ENCODE peak calls at places on chromosome 20, in nine cellular contexts. One of them, this sample, is unnamed.

GRCh38 chr20:63457737-63458136 is 14.7 kb downstream of the KCNQ2 start:
- DNase-seq in endothelial cell of umbilical vein: no peak
- DNase-seq in ovary: no peak
- DNase-seq in tibial nerve: no peak
- DNase-seq in HCT116: no peak
- DNase-seq in breast epithelium: peak; percentile 26
- DNase-seq in prostate gland: no peak
- DNase-seq in Peyer's patch: no peak
- DNase-seq in body of pancreas: no peak
- DNase-seq in this sample: no peak

GRCh38 chr20:18632196-18632789 is 44.4 kb downstream of the DTD1 start:
- DNase-seq in breast epithelium: peak; percentile 20
- DNase-seq in body of pancreas: peak; percentile 51
- DNase-seq in endothelial cell of umbilical vein: peak; percentile 49
- DNase-seq in ovary: peak; percentile 59
- DNase-seq in HCT116: peak; percentile 34
- DNase-seq in Peyer's patch: peak; percentile 63
- DNase-seq in prostate gland: peak; percentile 39
- DNase-seq in tibial nerve: peak; percentile 17
- DNase-seq in this sample: no peak

GRCh38 chr20:49880177-49880576 is 35.2 kb downstream of the SPATA2 start:
- DNase-seq in body of pancreas: no peak
- DNase-seq in ovary: no peak
- DNase-seq in endothelial cell of umbilical vein: no peak
- DNase-seq in breast epithelium: no peak
- DNase-seq in tibial nerve: no peak
- DNase-seq in prostate gland: peak; percentile 72
- DNase-seq in Peyer's patch: no peak
- DNase-seq in HCT116: no peak
- DNase-seq in this sample: no peak

GRCh38 chr20:23200413-23200812 is 114.3 kb upstream of the CD93 start:
- DNase-seq in breast epithelium: no peak
- DNase-seq in HCT116: no peak
- DNase-seq in tibial nerve: no peak
- DNase-seq in body of pancreas: no peak
- DNase-seq in ovary: no peak
- DNase-seq in prostate gland: no peak
- DNase-seq in endothelial cell of umbilical vein: no peak
- DNase-seq in Peyer's patch: no peak
- DNase-seq in this sample: no peak

GRCh38 chr20:45946149-45946970 is 11.9 kb downstream of the PCIF1 start:
- DNase-seq in prostate gland: no peak
- DNase-seq in tibial nerve: no peak
- DNase-seq in breast epithelium: peak; percentile 65
- DNase-seq in Peyer's patch: no peak
- DNase-seq in body of pancreas: peak; percentile 75
- DNase-seq in HCT116: no peak
- DNase-seq in endothelial cell of umbilical vein: no peak
- DNase-seq in ovary: peak; percentile 89
- DNase-seq in this sample: no peak

GRCh38 chr20:48025061-48025515 is 239.8 kb upstream of the SULF2 start:
- DNase-seq in tibial nerve: peak; percentile 24
- DNase-seq in Peyer's patch: no peak
- DNase-seq in prostate gland: peak; percentile 24
- DNase-seq in HCT116: no peak
- DNase-seq in endothelial cell of umbilical vein: no peak
- DNase-seq in ovary: peak; percentile 90
- DNase-seq in body of pancreas: peak; percentile 12
- DNase-seq in breast epithelium: peak; percentile 37
- DNase-seq in this sample: no peak

GRCh38 chr20:64113796-64114355 is 6.5 kb upstream of the NPBWR2 start:
- DNase-seq in breast epithelium: no peak
- DNase-seq in body of pancreas: no peak
- DNase-seq in endothelial cell of umbilical vein: no peak
- DNase-seq in prostate gland: no peak
- DNase-seq in HCT116: no peak
- DNase-seq in ovary: peak; percentile 1
- DNase-seq in tibial nerve: no peak
- DNase-seq in Peyer's patch: peak; percentile 30
- DNase-seq in this sample: no peak

GRCh38 chr20:56072165-56072564 is 66.8 kb upstream of the CBLN4 start:
- DNase-seq in endothelial cell of umbilical vein: no peak
- DNase-seq in HCT116: no peak
- DNase-seq in ovary: no peak
- DNase-seq in Peyer's patch: no peak
- DNase-seq in tibial nerve: no peak
- DNase-seq in breast epithelium: no peak
- DNase-seq in body of pancreas: no peak
- DNase-seq in prostate gland: no peak
- DNase-seq in this sample: no peak

GRCh38 chr20:22232923-22233322 is 351.4 kb downstream of the FOXA2 start:
- DNase-seq in endothelial cell of umbilical vein: no peak
- DNase-seq in body of pancreas: no peak
- DNase-seq in tibial nerve: no peak
- DNase-seq in breast epithelium: no peak
- DNase-seq in ovary: no peak
- DNase-seq in Peyer's patch: no peak
- DNase-seq in HCT116: no peak
- DNase-seq in prostate gland: no peak
- DNase-seq in this sample: no peak

GRCh38 chr20:31708839-31709534 is 13.7 kb downstream of the BCL2L1 start:
- DNase-seq in prostate gland: no peak
- DNase-seq in breast epithelium: no peak
- DNase-seq in Peyer's patch: no peak
- DNase-seq in ovary: no peak
- DNase-seq in HCT116: no peak
- DNase-seq in endothelial cell of umbilical vein: no peak
- DNase-seq in tibial nerve: no peak
- DNase-seq in body of pancreas: no peak
- DNase-seq in this sample: no peak

GRCh38 chr20:47888351-47888750 is 103.1 kb upstream of the SULF2 start:
- DNase-seq in HCT116: no peak
- DNase-seq in ovary: no peak
- DNase-seq in body of pancreas: no peak
- DNase-seq in Peyer's patch: no peak
- DNase-seq in breast epithelium: no peak
- DNase-seq in tibial nerve: no peak
- DNase-seq in prostate gland: no peak
- DNase-seq in endothelial cell of umbilical vein: no peak
- DNase-seq in this sample: no peak

GRCh38 chr20:59441860-59442810 is 141.7 kb downstream of the EDN3 start:
- DNase-seq in body of pancreas: no peak
- DNase-seq in endothelial cell of umbilical vein: no peak
- DNase-seq in Peyer's patch: no peak
- DNase-seq in tibial nerve: no peak
- DNase-seq in ovary: no peak
- DNase-seq in HCT116: no peak
- DNase-seq in prostate gland: no peak
- DNase-seq in breast epithelium: no peak
- DNase-seq in this sample: no peak

GRCh38 chr20:610130-611046 is at the start of gene TCF15:
- DNase-seq in Peyer's patch: no peak
- DNase-seq in HCT116: no peak
- DNase-seq in ovary: no peak
- DNase-seq in body of pancreas: no peak
- DNase-seq in prostate gland: no peak
- DNase-seq in tibial nerve: no peak
- DNase-seq in breast epithelium: no peak
- DNase-seq in endothelial cell of umbilical vein: peak; percentile 34
- DNase-seq in this sample: no peak

GRCh38 chr20:3759884-3760283 is 7.7 kb downstream of the ADISSP start:
- DNase-seq in prostate gland: no peak
- DNase-seq in HCT116: no peak
- DNase-seq in breast epithelium: no peak
- DNase-seq in Peyer's patch: no peak
- DNase-seq in ovary: no peak
- DNase-seq in body of pancreas: no peak
- DNase-seq in endothelial cell of umbilical vein: no peak
- DNase-seq in tibial nerve: no peak
- DNase-seq in this sample: no peak

GRCh38 chr20:39195495-39196129 is 233.5 kb downstream of the DHX35 start:
- DNase-seq in Peyer's patch: no peak
- DNase-seq in HCT116: no peak
- DNase-seq in ovary: no peak
- DNase-seq in prostate gland: no peak
- DNase-seq in endothelial cell of umbilical vein: no peak
- DNase-seq in breast epithelium: no peak
- DNase-seq in tibial nerve: no peak
- DNase-seq in body of pancreas: no peak
- DNase-seq in this sample: no peak

GRCh38 chr20:54268941-54269340 is 61.1 kb downstream of the PFDN4 start:
- DNase-seq in endothelial cell of umbilical vein: no peak
- DNase-seq in HCT116: no peak
- DNase-seq in ovary: no peak
- DNase-seq in tibial nerve: no peak
- DNase-seq in breast epithelium: no peak
- DNase-seq in prostate gland: no peak
- DNase-seq in Peyer's patch: no peak
- DNase-seq in body of pancreas: no peak
- DNase-seq in this sample: no peak

GRCh38 chr20:20373046-20373706 is 5.3 kb downstream of the INSM1 start:
- DNase-seq in prostate gland: no peak
- DNase-seq in tibial nerve: no peak
- DNase-seq in breast epithelium: no peak
- DNase-seq in ovary: no peak
- DNase-seq in endothelial cell of umbilical vein: no peak
- DNase-seq in body of pancreas: no peak
- DNase-seq in Peyer's patch: no peak
- DNase-seq in HCT116: no peak
- DNase-seq in this sample: no peak

GRCh38 chr20:37522258-37523011 is 1.4 kb downstream of the NNAT start:
- DNase-seq in breast epithelium: peak; percentile 62
- DNase-seq in body of pancreas: no peak
- DNase-seq in prostate gland: peak; percentile 84
- DNase-seq in tibial nerve: no peak
- DNase-seq in endothelial cell of umbilical vein: peak; percentile 44
- DNase-seq in Peyer's patch: peak; percentile 69
- DNase-seq in HCT116: no peak
- DNase-seq in ovary: no peak
- DNase-seq in this sample: no peak

GRCh38 chr20:37525810-37526209 is 1.9 kb downstream of the BLCAP start:
- DNase-seq in Peyer's patch: no peak
- DNase-seq in ovary: no peak
- DNase-seq in body of pancreas: no peak
- DNase-seq in tibial nerve: no peak
- DNase-seq in prostate gland: no peak
- DNase-seq in HCT116: no peak
- DNase-seq in endothelial cell of umbilical vein: no peak
- DNase-seq in breast epithelium: no peak
- DNase-seq in this sample: no peak

GRCh38 chr20:37523012-37523391 is 2.0 kb downstream of the NNAT start:
- DNase-seq in body of pancreas: no peak
- DNase-seq in endothelial cell of umbilical vein: no peak
- DNase-seq in HCT116: no peak
- DNase-seq in Peyer's patch: no peak
- DNase-seq in tibial nerve: no peak
- DNase-seq in ovary: no peak
- DNase-seq in prostate gland: no peak
- DNase-seq in breast epithelium: no peak
- DNase-seq in this sample: no peak

GRCh38 chr20:37524859-37525708 is 2.6 kb downstream of the BLCAP start:
- DNase-seq in prostate gland: peak; percentile 66
- DNase-seq in breast epithelium: peak; percentile 75
- DNase-seq in ovary: no peak
- DNase-seq in tibial nerve: no peak
- DNase-seq in HCT116: no peak
- DNase-seq in body of pancreas: no peak
- DNase-seq in Peyer's patch: no peak
- DNase-seq in endothelial cell of umbilical vein: no peak
- DNase-seq in this sample: no peak

GRCh38 chr20:37524221-37524700 is 3.2 kb downstream of the NNAT start:
- DNase-seq in HCT116: no peak
- DNase-seq in ovary: no peak
- DNase-seq in Peyer's patch: peak; percentile 67
- DNase-seq in body of pancreas: no peak
- DNase-seq in breast epithelium: no peak
- DNase-seq in prostate gland: peak; percentile 59
- DNase-seq in endothelial cell of umbilical vein: no peak
- DNase-seq in tibial nerve: no peak
- DNase-seq in this sample: no peak
- TF ChIP-seq POLR2A in HCT116: no peak
- TF ChIP-seq POLR2A in ovary: no peak
- TF ChIP-seq POLR2A in Peyer's patch: no peak
- TF ChIP-seq POLR2A in body of pancreas: no peak
- TF ChIP-seq POLR2A in breast epithelium: no peak
- TF ChIP-seq POLR2A in prostate gland: no peak
- TF ChIP-seq POLR2A in endothelial cell of umbilical vein: no peak
- TF ChIP-seq POLR2A in tibial nerve: no peak
- TF ChIP-seq POLR2A in this sample: no peak

GRCh38 chr20:42588847-42589246 is 600.9 kb downstream of the PTPRT start:
- DNase-seq in breast epithelium: no peak
- DNase-seq in ovary: no peak
- DNase-seq in tibial nerve: no peak
- DNase-seq in body of pancreas: no peak
- DNase-seq in Peyer's patch: no peak
- DNase-seq in HCT116: no peak
- DNase-seq in prostate gland: no peak
- DNase-seq in endothelial cell of umbilical vein: no peak
- DNase-seq in this sample: no peak
- TF ChIP-seq POLR2A in breast epithelium: no peak
- TF ChIP-seq POLR2A in ovary: no peak
- TF ChIP-seq POLR2A in tibial nerve: no peak
- TF ChIP-seq POLR2A in body of pancreas: no peak
- TF ChIP-seq POLR2A in Peyer's patch: no peak
- TF ChIP-seq POLR2A in HCT116: no peak
- TF ChIP-seq POLR2A in prostate gland: no peak
- TF ChIP-seq POLR2A in endothelial cell of umbilical vein: no peak
- TF ChIP-seq POLR2A in this sample: no peak

GRCh38 chr20:62390306-62391164 is 3.6 kb downstream of the RPS21 start:
- DNase-seq in breast epithelium: no peak
- DNase-seq in HCT116: no peak
- DNase-seq in body of pancreas: no peak
- DNase-seq in endothelial cell of umbilical vein: no peak
- DNase-seq in ovary: no peak
- DNase-seq in prostate gland: no peak
- DNase-seq in tibial nerve: no peak
- DNase-seq in Peyer's patch: no peak
- DNase-seq in this sample: no peak
- TF ChIP-seq POLR2A in breast epithelium: no peak
- TF ChIP-seq POLR2A in HCT116: no peak
- TF ChIP-seq POLR2A in body of pancreas: no peak
- TF ChIP-seq POLR2A in endothelial cell of umbilical vein: peak; percentile 31
- TF ChIP-seq POLR2A in ovary: no peak
- TF ChIP-seq POLR2A in prostate gland: no peak
- TF ChIP-seq POLR2A in tibial nerve: no peak
- TF ChIP-seq POLR2A in Peyer's patch: no peak
- TF ChIP-seq POLR2A in this sample: no peak

DNA sequence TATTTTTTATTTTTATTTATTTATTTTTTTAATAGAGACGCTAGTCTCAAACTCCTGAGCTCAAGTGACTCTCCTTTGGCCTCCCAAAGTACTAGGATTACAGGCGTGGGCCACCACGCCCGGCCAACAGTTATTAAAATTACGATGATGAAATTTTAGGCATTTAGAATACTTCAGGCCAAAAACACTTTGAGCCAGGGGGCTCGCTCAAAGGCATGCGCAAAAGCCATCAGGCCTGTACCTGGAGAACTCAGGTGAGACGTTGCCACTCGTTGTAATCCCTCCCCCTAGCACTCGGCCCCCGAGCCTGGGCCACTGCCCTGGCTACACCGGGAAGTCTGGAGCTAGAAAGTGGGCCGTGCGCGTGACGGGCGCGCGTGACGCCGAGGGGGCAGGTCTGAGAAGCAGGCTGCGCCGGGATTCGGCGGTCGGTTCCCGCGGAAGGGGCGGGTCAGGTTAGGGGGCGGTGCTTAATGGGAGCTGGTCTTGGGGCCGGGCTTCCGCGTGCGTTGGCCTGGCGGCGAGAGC is 337 bp upstream of the CBFA2T2 start:
- DNase-seq in tibial nerve: peak; percentile 98
- DNase-seq in HCT116: peak; percentile 90
- DNase-seq in Peyer's patch: peak; percentile 100
- DNase-seq in body of pancreas: peak; percentile 100
- DNase-seq in prostate gland: peak; percentile 99
- DNase-seq in ovary: peak; percentile 100
- DNase-seq in breast epithelium: peak; percentile 99
- DNase-seq in endothelial cell of umbilical vein: peak; percentile 96
- DNase-seq in this sample: peak; percentile 98
- TF ChIP-seq POLR2A in tibial nerve: peak; percentile 96
- TF ChIP-seq POLR2A in HCT116: peak; percentile 78
- TF ChIP-seq POLR2A in Peyer's patch: peak; percentile 95
- TF ChIP-seq POLR2A in body of pancreas: peak; percentile 97
- TF ChIP-seq POLR2A in prostate gland: peak; percentile 96
- TF ChIP-seq POLR2A in ovary: peak; percentile 98
- TF ChIP-seq POLR2A in breast epithelium: peak; percentile 89
- TF ChIP-seq POLR2A in endothelial cell of umbilical vein: peak; percentile 96
- TF ChIP-seq POLR2A in this sample: no peak